ENCODE peak calls at places on chromosomes 3 and 15, in five cellular contexts. One of them, this sample, is unnamed.

GRCh38 chr3:160065282-160065681 is 76.6 kb downstream of the IL12A start:
- DNase-seq in RWPE1: no peak
- DNase-seq in foreskin fibroblast: no peak
- DNase-seq in uterus: no peak
- DNase-seq in B cell: no peak
- DNase-seq in this sample: no peak

GRCh38 chr15:75357976-75358673 is 10.3 kb downstream of the MAN2C1 start:
- DNase-seq in uterus: no peak
- DNase-seq in B cell: peak
- DNase-seq in foreskin fibroblast: no peak
- DNase-seq in RWPE1: no peak
- DNase-seq in this sample: no peak

GRCh38 chr3:12363397-12364195 is 74.7 kb downstream of the PPARG start:
- DNase-seq in uterus: no peak
- DNase-seq in RWPE1: no peak
- DNase-seq in B cell: no peak
- DNase-seq in foreskin fibroblast: no peak
- DNase-seq in this sample: no peak

GRCh38 chr3:130896101-130896500 is 2.2 kb downstream of the ATP2C1 start:
- DNase-seq in B cell: no peak
- DNase-seq in uterus: no peak
- DNase-seq in foreskin fibroblast: no peak
- DNase-seq in RWPE1: no peak
- DNase-seq in this sample: no peak

GRCh38 chr3:187773233-187773962 is 28.1 kb upstream of the BCL6 start:
- DNase-seq in RWPE1: no peak
- DNase-seq in B cell: peak
- DNase-seq in foreskin fibroblast: no peak
- DNase-seq in uterus: no peak
- DNase-seq in this sample: peak

GRCh38 chr3:166510382-166510781 is 673.2 kb upstream of the BCHE start:
- DNase-seq in foreskin fibroblast: no peak
- DNase-seq in uterus: no peak
- DNase-seq in RWPE1: no peak
- DNase-seq in B cell: no peak
- DNase-seq in this sample: no peak

GRCh38 chr15:31024330-31024729 is 32.9 kb upstream of the MTMR10 start:
- DNase-seq in foreskin fibroblast: peak
- DNase-seq in RWPE1: peak
- DNase-seq in B cell: no peak
- DNase-seq in uterus: no peak
- DNase-seq in this sample: no peak

GRCh38 chr3:42780892-42781700 is 8.0 kb upstream of the CCDC13 start:
- DNase-seq in RWPE1: peak
- DNase-seq in B cell: peak
- DNase-seq in uterus: no peak
- DNase-seq in foreskin fibroblast: peak
- DNase-seq in this sample: peak

GRCh38 chr3:12004741-12005513 is 739 bp downstream of the SYN2 start:
- DNase-seq in RWPE1: no peak
- DNase-seq in uterus: peak
- DNase-seq in B cell: peak
- DNase-seq in foreskin fibroblast: no peak
- DNase-seq in this sample: peak

GRCh38 chr3:32816439-32817194 is 1.2 kb upstream of the TRIM71 start:
- DNase-seq in foreskin fibroblast: peak
- DNase-seq in RWPE1: no peak
- DNase-seq in B cell: peak
- DNase-seq in uterus: no peak
- DNase-seq in this sample: peak

GRCh38 chr3:148943531-148944200 is 47.7 kb upstream of the GYG1 start:
- DNase-seq in B cell: peak
- DNase-seq in RWPE1: peak
- DNase-seq in uterus: no peak
- DNase-seq in foreskin fibroblast: peak
- DNase-seq in this sample: peak

GRCh38 chr3:12342151-12342550 is 53.3 kb downstream of the PPARG start:
- DNase-seq in uterus: no peak
- DNase-seq in B cell: no peak
- DNase-seq in RWPE1: no peak
- DNase-seq in foreskin fibroblast: no peak
- DNase-seq in this sample: no peak

GRCh38 chr3:192091831-192092230 is 630.9 kb downstream of the PYDC2 start:
- DNase-seq in foreskin fibroblast: no peak
- DNase-seq in uterus: no peak
- DNase-seq in B cell: no peak
- DNase-seq in RWPE1: peak
- DNase-seq in this sample: no peak

GRCh38 chr3:100994809-100995208 is 1.6 kb upstream of the ABI3BP start:
- DNase-seq in foreskin fibroblast: no peak
- DNase-seq in uterus: no peak
- DNase-seq in B cell: no peak
- DNase-seq in RWPE1: no peak
- DNase-seq in this sample: no peak

GRCh38 chr15:39969871-39970270 is 36.0 kb downstream of the EIF2AK4 start:
- DNase-seq in RWPE1: peak
- DNase-seq in uterus: peak
- DNase-seq in B cell: no peak
- DNase-seq in foreskin fibroblast: peak
- DNase-seq in this sample: no peak

GRCh38 chr3:127064391-127065137 is 81.6 kb downstream of the PLXNA1 start:
- DNase-seq in foreskin fibroblast: peak
- DNase-seq in RWPE1: peak
- DNase-seq in uterus: no peak
- DNase-seq in B cell: no peak
- DNase-seq in this sample: no peak

GRCh38 chr15:56098230-56098899 is 105.0 kb upstream of the NEDD4 start:
- DNase-seq in uterus: no peak
- DNase-seq in foreskin fibroblast: no peak
- DNase-seq in B cell: no peak
- DNase-seq in RWPE1: peak
- DNase-seq in this sample: no peak

GRCh38 chr3:53696401-53697172 is 149.6 kb downstream of the CHDH start:
- DNase-seq in uterus: no peak
- DNase-seq in RWPE1: no peak
- DNase-seq in foreskin fibroblast: no peak
- DNase-seq in B cell: no peak
- DNase-seq in this sample: no peak

GRCh38 chr3:112767777-112768176 is 78.9 kb downstream of the CD200R1L start:
- DNase-seq in foreskin fibroblast: no peak
- DNase-seq in B cell: no peak
- DNase-seq in RWPE1: no peak
- DNase-seq in uterus: no peak
- DNase-seq in this sample: no peak

GRCh38 chr15:74196175-74196574 is 6.4 kb downstream of the STRA6 start:
- DNase-seq in foreskin fibroblast: peak
- DNase-seq in RWPE1: peak
- DNase-seq in uterus: peak
- DNase-seq in B cell: no peak
- DNase-seq in this sample: no peak

GRCh38 chr15:31504462-31504839 is 177.8 kb downstream of the KLF13 start:
- DNase-seq in RWPE1: peak
- DNase-seq in foreskin fibroblast: no peak
- DNase-seq in uterus: no peak
- DNase-seq in B cell: no peak
- DNase-seq in this sample: no peak

GRCh38 chr15:57415559-57415958 is 39.3 kb downstream of the CGNL1 start:
- DNase-seq in RWPE1: no peak
- DNase-seq in B cell: no peak
- DNase-seq in foreskin fibroblast: no peak
- DNase-seq in uterus: no peak
- DNase-seq in this sample: no peak
- TF ChIP-seq CTCF in RWPE1: no peak
- TF ChIP-seq CTCF in B cell: no peak
- TF ChIP-seq CTCF in foreskin fibroblast: no peak
- TF ChIP-seq CTCF in uterus: no peak
- TF ChIP-seq CTCF in this sample: no peak

GRCh38 chr15:44319385-44319784 is 30.9 kb downstream of the GOLM2 start:
- DNase-seq in uterus: no peak
- DNase-seq in foreskin fibroblast: no peak
- DNase-seq in RWPE1: no peak
- DNase-seq in B cell: peak
- DNase-seq in this sample: peak
- TF ChIP-seq CTCF in uterus: no peak
- TF ChIP-seq CTCF in foreskin fibroblast: no peak
- TF ChIP-seq CTCF in RWPE1: no peak
- TF ChIP-seq CTCF in B cell: peak
- TF ChIP-seq CTCF in this sample: peak

GRCh38 chr3:175879417-175879816 is 1020.3 kb downstream of the NAALADL2 start:
- DNase-seq in foreskin fibroblast: no peak
- DNase-seq in uterus: no peak
- DNase-seq in RWPE1: no peak
- DNase-seq in B cell: no peak
- DNase-seq in this sample: no peak
- TF ChIP-seq CTCF in foreskin fibroblast: no peak
- TF ChIP-seq CTCF in uterus: no peak
- TF ChIP-seq CTCF in RWPE1: no peak
- TF ChIP-seq CTCF in B cell: no peak
- TF ChIP-seq CTCF in this sample: no peak

GRCh38 chr3:10169000-10169496 is 4.3 kb downstream of the IRAK2 start:
- DNase-seq in uterus: no peak
- DNase-seq in foreskin fibroblast: no peak
- DNase-seq in B cell: no peak
- DNase-seq in RWPE1: no peak
- DNase-seq in this sample: no peak
- TF ChIP-seq CTCF in uterus: no peak
- TF ChIP-seq CTCF in foreskin fibroblast: no peak
- TF ChIP-seq CTCF in B cell: no peak
- TF ChIP-seq CTCF in RWPE1: no peak
- TF ChIP-seq CTCF in this sample: no peak

DNA sequence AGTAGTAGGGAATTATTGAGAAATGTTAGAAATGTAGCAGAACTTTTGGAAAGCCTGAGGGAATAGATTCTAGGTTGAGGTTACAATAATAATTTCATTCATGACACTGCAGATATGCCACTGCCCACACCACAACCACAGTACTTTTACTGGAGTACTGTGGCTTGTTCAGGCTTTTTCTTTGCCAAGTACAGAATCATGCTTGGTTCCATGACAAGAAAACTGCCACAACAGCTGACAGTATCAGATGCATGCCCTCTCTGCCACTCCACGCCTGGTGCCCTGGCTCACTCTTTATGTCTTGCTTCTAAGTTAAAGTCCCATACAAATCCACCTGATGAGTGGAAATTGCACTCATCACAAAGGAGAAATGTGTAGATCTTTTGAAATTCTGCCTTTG is 398.6 kb downstream of the ZIC1 start:
- DNase-seq in uterus: no peak
- DNase-seq in foreskin fibroblast: no peak
- DNase-seq in RWPE1: no peak
- DNase-seq in B cell: no peak
- DNase-seq in this sample: no peak
- TF ChIP-seq CTCF in uterus: no peak
- TF ChIP-seq CTCF in foreskin fibroblast: no peak
- TF ChIP-seq CTCF in RWPE1: no peak
- TF ChIP-seq CTCF in B cell: no peak
- TF ChIP-seq CTCF in this sample: no peak

GRCh38 chr3:151421956-151422355 is 37.4 kb upstream of the P2RY12 start:
- DNase-seq in RWPE1: no peak
- DNase-seq in foreskin fibroblast: no peak
- DNase-seq in B cell: no peak
- DNase-seq in uterus: no peak
- DNase-seq in this sample: no peak
- TF ChIP-seq CTCF in RWPE1: no peak
- TF ChIP-seq CTCF in foreskin fibroblast: no peak
- TF ChIP-seq CTCF in B cell: no peak
- TF ChIP-seq CTCF in uterus: no peak
- TF ChIP-seq CTCF in this sample: no peak

GRCh38 chr3:55405436-55405835 is 81.7 kb downstream of the WNT5A start:
- DNase-seq in RWPE1: no peak
- DNase-seq in foreskin fibroblast: no peak
- DNase-seq in B cell: no peak
- DNase-seq in uterus: no peak
- DNase-seq in this sample: no peak
- TF ChIP-seq CTCF in RWPE1: peak
- TF ChIP-seq CTCF in foreskin fibroblast: no peak
- TF ChIP-seq CTCF in B cell: no peak
- TF ChIP-seq CTCF in uterus: peak
- TF ChIP-seq CTCF in this sample: no peak

GRCh38 chr3:184539801-184540440 is 21.7 kb upstream of the EPHB3 start:
- DNase-seq in RWPE1: no peak
- DNase-seq in B cell: no peak
- DNase-seq in uterus: no peak
- DNase-seq in foreskin fibroblast: no peak
- DNase-seq in this sample: no peak
- TF ChIP-seq CTCF in RWPE1: no peak
- TF ChIP-seq CTCF in B cell: no peak
- TF ChIP-seq CTCF in uterus: no peak
- TF ChIP-seq CTCF in foreskin fibroblast: no peak
- TF ChIP-seq CTCF in this sample: no peak

DNA sequence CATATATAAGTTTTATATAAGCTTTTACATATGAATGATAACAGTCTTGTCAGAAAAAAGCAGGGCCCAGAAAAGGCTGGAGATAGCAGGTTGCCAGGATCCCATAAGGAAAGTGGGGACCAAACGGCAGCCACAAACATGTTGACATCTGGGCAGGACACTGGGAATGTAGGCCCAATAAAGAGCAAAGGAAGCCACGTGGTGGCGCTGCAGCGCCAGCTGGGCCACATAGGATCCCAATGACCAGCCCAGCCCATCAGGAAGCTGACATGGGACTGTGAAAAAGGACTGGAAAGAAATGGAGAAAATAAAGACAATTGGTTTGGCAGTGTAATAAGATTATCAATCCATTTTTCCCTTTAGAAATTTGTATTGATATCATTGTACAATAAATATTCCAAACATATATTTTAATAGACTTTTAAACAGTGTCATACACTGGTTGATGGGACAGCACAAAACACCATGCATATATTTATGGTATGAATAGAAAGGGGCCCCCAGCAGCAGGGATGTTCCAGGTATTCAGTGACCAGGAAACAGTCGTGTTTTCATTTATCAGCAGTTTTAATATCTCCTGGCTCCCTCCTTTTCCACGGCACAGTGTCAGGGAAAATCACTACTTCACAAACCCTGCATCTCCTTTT is 89.0 kb upstream of the STRIT1 start:
- DNase-seq in uterus: peak
- DNase-seq in foreskin fibroblast: peak
- DNase-seq in B cell: no peak
- DNase-seq in RWPE1: peak
- DNase-seq in this sample: peak
- TF ChIP-seq CTCF in uterus: peak
- TF ChIP-seq CTCF in foreskin fibroblast: peak
- TF ChIP-seq CTCF in B cell: no peak
- TF ChIP-seq CTCF in RWPE1: peak
- TF ChIP-seq CTCF in this sample: peak

DNA sequence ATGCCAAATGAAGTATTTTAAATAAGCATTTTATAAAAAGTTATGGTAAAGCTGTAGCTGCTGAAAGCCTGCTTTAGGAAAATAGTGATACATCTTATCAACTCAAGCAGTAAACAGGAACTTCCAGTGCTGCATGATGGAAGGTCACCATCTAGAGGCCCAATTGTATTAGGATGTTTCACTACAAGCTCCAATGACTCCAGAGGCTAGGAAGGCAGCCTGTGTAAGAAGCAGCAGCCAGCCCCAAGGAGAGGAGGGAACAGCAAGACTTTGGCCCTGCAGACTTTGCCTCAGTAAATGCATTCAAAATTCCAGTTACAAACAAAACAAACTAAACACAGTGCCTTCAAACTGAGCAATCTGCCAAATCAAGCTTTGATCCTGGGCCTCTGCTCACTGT is 32.1 kb downstream of the ILDR1 start:
- DNase-seq in B cell: no peak
- DNase-seq in foreskin fibroblast: no peak
- DNase-seq in RWPE1: no peak
- DNase-seq in uterus: no peak
- DNase-seq in this sample: no peak
- TF ChIP-seq CTCF in B cell: no peak
- TF ChIP-seq CTCF in foreskin fibroblast: no peak
- TF ChIP-seq CTCF in RWPE1: no peak
- TF ChIP-seq CTCF in uterus: no peak
- TF ChIP-seq CTCF in this sample: peak